ENCODE peak calls at places on chromosomes 16 and 17, in six cellular contexts. One of them, this sample, is unnamed.

GRCh38 chr17:50661795-50662391 is 27.2 kb downstream of the ABCC3 start:
- DNase-seq in stomach: peak
- DNase-seq in right atrium auricular region: peak
- DNase-seq in progenitor cell of endocrine pancreas: no peak
- DNase-seq in transverse colon: peak
- DNase-seq in vagina: no peak
- DNase-seq in this sample: no peak

GRCh38 chr17:83178533-83179201 is 99.3 kb downstream of the METRNL start:
- DNase-seq in stomach: no peak
- DNase-seq in progenitor cell of endocrine pancreas: no peak
- DNase-seq in transverse colon: no peak
- DNase-seq in right atrium auricular region: peak
- DNase-seq in vagina: peak
- DNase-seq in this sample: peak

GRCh38 chr17:81429813-81430510 is 34.7 kb downstream of the BAHCC1 start:
- DNase-seq in transverse colon: no peak
- DNase-seq in stomach: no peak
- DNase-seq in right atrium auricular region: no peak
- DNase-seq in progenitor cell of endocrine pancreas: no peak
- DNase-seq in vagina: no peak
- DNase-seq in this sample: no peak

GRCh38 chr17:31570231-31570630 is 178.8 kb downstream of the RAB11FIP4 start:
- DNase-seq in right atrium auricular region: no peak
- DNase-seq in progenitor cell of endocrine pancreas: no peak
- DNase-seq in vagina: no peak
- DNase-seq in transverse colon: no peak
- DNase-seq in stomach: no peak
- DNase-seq in this sample: no peak

GRCh38 chr17:51119415-51120356 is 982 bp downstream of the SPAG9 start:
- DNase-seq in right atrium auricular region: peak
- DNase-seq in stomach: peak
- DNase-seq in vagina: no peak
- DNase-seq in progenitor cell of endocrine pancreas: no peak
- DNase-seq in transverse colon: peak
- DNase-seq in this sample: peak

GRCh38 chr17:47802341-47803022 is 19.1 kb downstream of the OSBPL7 start:
- DNase-seq in vagina: peak
- DNase-seq in progenitor cell of endocrine pancreas: no peak
- DNase-seq in stomach: peak
- DNase-seq in transverse colon: peak
- DNase-seq in right atrium auricular region: no peak
- DNase-seq in this sample: peak

GRCh38 chr16:58499615-58500328 is at the start of gene NDRG4:
- DNase-seq in right atrium auricular region: no peak
- DNase-seq in vagina: no peak
- DNase-seq in transverse colon: peak
- DNase-seq in progenitor cell of endocrine pancreas: no peak
- DNase-seq in stomach: peak
- DNase-seq in this sample: peak

GRCh38 chr16:85173077-85173980 is 61.1 kb upstream of the CIBAR2 start:
- DNase-seq in stomach: no peak
- DNase-seq in vagina: no peak
- DNase-seq in transverse colon: no peak
- DNase-seq in right atrium auricular region: no peak
- DNase-seq in progenitor cell of endocrine pancreas: no peak
- DNase-seq in this sample: no peak

GRCh38 chr17:75486951-75487350 is 28.4 kb downstream of the CASKIN2 start:
- DNase-seq in progenitor cell of endocrine pancreas: no peak
- DNase-seq in vagina: no peak
- DNase-seq in transverse colon: no peak
- DNase-seq in stomach: no peak
- DNase-seq in right atrium auricular region: no peak
- DNase-seq in this sample: no peak

GRCh38 chr16:23254338-23254737 is 47.8 kb upstream of the SCNN1B start:
- DNase-seq in right atrium auricular region: no peak
- DNase-seq in vagina: no peak
- DNase-seq in transverse colon: no peak
- DNase-seq in progenitor cell of endocrine pancreas: no peak
- DNase-seq in stomach: no peak
- DNase-seq in this sample: no peak

GRCh38 chr17:77728022-77728671 is 230.4 kb upstream of the TNRC6C start:
- DNase-seq in stomach: no peak
- DNase-seq in transverse colon: no peak
- DNase-seq in right atrium auricular region: no peak
- DNase-seq in progenitor cell of endocrine pancreas: no peak
- DNase-seq in vagina: peak
- DNase-seq in this sample: no peak

GRCh38 chr16:6331770-6332169 is 1000.9 kb upstream of the RBFOX1 start:
- DNase-seq in transverse colon: no peak
- DNase-seq in stomach: no peak
- DNase-seq in vagina: no peak
- DNase-seq in right atrium auricular region: no peak
- DNase-seq in progenitor cell of endocrine pancreas: no peak
- DNase-seq in this sample: no peak

GRCh38 chr17:50129303-50129945 is 536 bp downstream of the SAMD14 start:
- DNase-seq in transverse colon: no peak
- DNase-seq in right atrium auricular region: no peak
- DNase-seq in progenitor cell of endocrine pancreas: no peak
- DNase-seq in vagina: no peak
- DNase-seq in stomach: no peak
- DNase-seq in this sample: peak

GRCh38 chr16:87131996-87132345 is 185.2 kb downstream of the C16orf95 start:
- DNase-seq in right atrium auricular region: no peak
- DNase-seq in stomach: no peak
- DNase-seq in transverse colon: no peak
- DNase-seq in progenitor cell of endocrine pancreas: no peak
- DNase-seq in vagina: no peak
- DNase-seq in this sample: no peak

GRCh38 chr17:49687878-49688491 is 10.1 kb upstream of the SPOP start:
- DNase-seq in progenitor cell of endocrine pancreas: no peak
- DNase-seq in vagina: no peak
- DNase-seq in right atrium auricular region: no peak
- DNase-seq in stomach: no peak
- DNase-seq in transverse colon: no peak
- DNase-seq in this sample: no peak

GRCh38 chr16:4385066-4385788 is 13.6 kb downstream of the VASN start:
- DNase-seq in vagina: no peak
- DNase-seq in right atrium auricular region: no peak
- DNase-seq in transverse colon: no peak
- DNase-seq in stomach: no peak
- DNase-seq in progenitor cell of endocrine pancreas: no peak
- DNase-seq in this sample: no peak
- TF ChIP-seq CTCF in vagina: no peak
- TF ChIP-seq CTCF in right atrium auricular region: no peak
- TF ChIP-seq CTCF in transverse colon: no peak
- TF ChIP-seq CTCF in stomach: no peak
- TF ChIP-seq CTCF in progenitor cell of endocrine pancreas: no peak
- TF ChIP-seq CTCF in this sample: no peak

GRCh38 chr16:10729649-10730048 is 14.0 kb upstream of the NUBP1 start:
- DNase-seq in right atrium auricular region: no peak
- DNase-seq in stomach: no peak
- DNase-seq in vagina: no peak
- DNase-seq in progenitor cell of endocrine pancreas: no peak
- DNase-seq in transverse colon: peak
- DNase-seq in this sample: no peak
- TF ChIP-seq CTCF in right atrium auricular region: no peak
- TF ChIP-seq CTCF in stomach: no peak
- TF ChIP-seq CTCF in vagina: no peak
- TF ChIP-seq CTCF in progenitor cell of endocrine pancreas: no peak
- TF ChIP-seq CTCF in transverse colon: no peak
- TF ChIP-seq CTCF in this sample: no peak

DNA sequence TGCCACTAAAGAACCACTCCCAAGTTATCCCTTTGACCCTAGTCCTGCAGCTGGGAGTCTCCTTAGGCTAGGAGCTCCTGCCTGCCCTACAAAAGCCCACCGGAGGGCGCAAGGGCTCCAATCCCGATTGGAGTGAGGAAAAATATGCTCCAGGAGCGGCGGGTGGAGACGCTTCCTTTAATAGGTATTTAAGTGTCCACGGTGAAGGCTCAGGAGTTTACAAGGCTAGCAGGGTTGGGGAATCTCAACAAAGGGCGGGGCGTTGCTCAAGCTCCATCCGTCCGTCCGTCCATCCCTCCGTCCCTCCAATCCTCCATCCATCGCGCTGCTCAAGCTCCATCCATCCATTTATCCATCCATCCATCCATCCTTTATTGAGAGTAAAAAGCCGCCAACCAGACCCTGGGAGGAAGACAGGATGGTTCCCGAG is 556 bp upstream of the SPNS1 start:
- DNase-seq in vagina: no peak
- DNase-seq in stomach: peak
- DNase-seq in right atrium auricular region: peak
- DNase-seq in progenitor cell of endocrine pancreas: peak
- DNase-seq in transverse colon: peak
- DNase-seq in this sample: peak
- TF ChIP-seq CTCF in vagina: peak
- TF ChIP-seq CTCF in stomach: no peak
- TF ChIP-seq CTCF in right atrium auricular region: peak
- TF ChIP-seq CTCF in progenitor cell of endocrine pancreas: peak
- TF ChIP-seq CTCF in transverse colon: peak
- TF ChIP-seq CTCF in this sample: peak

DNA sequence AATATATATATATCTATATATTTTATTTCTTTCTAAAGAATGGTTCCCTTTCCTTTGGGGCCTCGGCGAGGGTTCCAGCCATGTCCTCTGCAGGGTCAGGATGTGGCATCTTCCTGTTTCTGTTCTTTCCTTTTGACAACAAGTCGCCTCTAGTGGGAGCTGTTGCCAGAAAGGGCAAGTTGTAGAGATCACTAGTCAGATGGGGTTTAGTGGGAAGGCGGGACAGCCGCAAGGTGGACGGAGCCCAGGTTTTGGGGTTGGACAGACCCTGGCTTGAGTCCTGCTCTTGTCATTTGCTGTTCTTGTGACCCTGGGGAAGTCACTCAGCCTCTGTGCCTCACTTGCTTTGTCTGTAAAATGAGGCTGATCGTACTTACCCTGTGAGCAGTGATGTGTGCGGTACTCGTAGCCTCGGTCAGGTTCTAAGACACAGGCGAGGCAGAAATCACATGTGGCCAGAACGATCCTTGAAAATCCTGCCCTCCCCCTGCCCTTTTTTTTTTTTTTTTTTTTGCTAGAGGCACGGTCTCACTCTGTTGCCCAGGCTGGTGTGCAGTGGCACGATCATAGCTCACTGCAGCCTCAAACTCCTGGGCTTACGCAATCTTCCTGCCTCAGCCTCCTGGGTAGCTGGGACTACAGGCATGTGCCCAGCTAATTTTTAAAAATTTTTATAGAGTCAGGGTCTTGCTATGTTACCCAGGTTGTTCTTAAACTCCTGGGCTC is 80.1 kb downstream of the ABCC6 start:
- DNase-seq in vagina: no peak
- DNase-seq in progenitor cell of endocrine pancreas: no peak
- DNase-seq in stomach: no peak
- DNase-seq in right atrium auricular region: no peak
- DNase-seq in transverse colon: no peak
- DNase-seq in this sample: no peak
- TF ChIP-seq CTCF in vagina: no peak
- TF ChIP-seq CTCF in progenitor cell of endocrine pancreas: peak
- TF ChIP-seq CTCF in stomach: no peak
- TF ChIP-seq CTCF in right atrium auricular region: no peak
- TF ChIP-seq CTCF in transverse colon: no peak
- TF ChIP-seq CTCF in this sample: no peak

DNA sequence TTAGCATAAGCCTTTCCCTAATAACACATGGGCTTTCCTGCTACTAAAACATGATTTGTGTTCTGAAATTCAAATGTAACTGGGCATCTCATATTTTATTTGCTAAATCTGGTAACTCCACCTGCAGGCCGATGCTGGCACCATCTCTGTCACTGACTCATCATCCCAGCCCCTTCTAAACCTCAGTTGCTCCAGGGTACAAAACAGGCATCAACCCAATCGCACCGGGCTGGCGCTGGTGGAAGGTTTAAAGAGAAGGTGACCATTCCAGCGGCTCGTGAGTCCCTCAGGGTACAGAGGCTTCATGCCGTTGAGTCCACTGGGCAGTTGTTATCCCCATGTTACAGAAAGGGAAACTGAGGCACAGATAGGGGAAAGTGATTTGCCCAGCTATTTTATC is 27.1 kb downstream of the PPL start:
- DNase-seq in transverse colon: no peak
- DNase-seq in stomach: no peak
- DNase-seq in progenitor cell of endocrine pancreas: no peak
- DNase-seq in right atrium auricular region: no peak
- DNase-seq in vagina: no peak
- DNase-seq in this sample: no peak
- TF ChIP-seq CTCF in transverse colon: no peak
- TF ChIP-seq CTCF in stomach: no peak
- TF ChIP-seq CTCF in progenitor cell of endocrine pancreas: no peak
- TF ChIP-seq CTCF in right atrium auricular region: no peak
- TF ChIP-seq CTCF in vagina: no peak
- TF ChIP-seq CTCF in this sample: no peak

GRCh38 chr16:25707982-25708583 is 16.3 kb downstream of the HS3ST4 start:
- DNase-seq in vagina: no peak
- DNase-seq in right atrium auricular region: no peak
- DNase-seq in progenitor cell of endocrine pancreas: no peak
- DNase-seq in stomach: peak
- DNase-seq in transverse colon: peak
- DNase-seq in this sample: peak
- TF ChIP-seq CTCF in vagina: no peak
- TF ChIP-seq CTCF in right atrium auricular region: no peak
- TF ChIP-seq CTCF in progenitor cell of endocrine pancreas: peak
- TF ChIP-seq CTCF in stomach: peak
- TF ChIP-seq CTCF in transverse colon: no peak
- TF ChIP-seq CTCF in this sample: peak

GRCh38 chr17:8628609-8629169 is 1.8 kb downstream of the MYH10 start:
- DNase-seq in right atrium auricular region: no peak
- DNase-seq in vagina: no peak
- DNase-seq in transverse colon: no peak
- DNase-seq in progenitor cell of endocrine pancreas: no peak
- DNase-seq in stomach: no peak
- DNase-seq in this sample: peak

GRCh38 chr17:8630802-8631553 is 453 bp upstream of the MYH10 start:
- DNase-seq in stomach: peak
- DNase-seq in transverse colon: peak
- DNase-seq in right atrium auricular region: peak
- DNase-seq in vagina: no peak
- DNase-seq in progenitor cell of endocrine pancreas: peak
- DNase-seq in this sample: peak

GRCh38 chr17:8631554-8631877 is 991 bp upstream of the MYH10 start:
- DNase-seq in right atrium auricular region: no peak
- DNase-seq in stomach: no peak
- DNase-seq in progenitor cell of endocrine pancreas: no peak
- DNase-seq in vagina: no peak
- DNase-seq in transverse colon: no peak
- DNase-seq in this sample: no peak

GRCh38 chr17:8629371-8630226 is 926 bp downstream of the MYH10 start:
- DNase-seq in transverse colon: peak
- DNase-seq in stomach: no peak
- DNase-seq in progenitor cell of endocrine pancreas: peak
- DNase-seq in right atrium auricular region: no peak
- DNase-seq in vagina: no peak
- DNase-seq in this sample: peak

GRCh38 chr17:8630227-8630801 is at the start of gene MYH10:
- DNase-seq in stomach: no peak
- DNase-seq in transverse colon: peak
- DNase-seq in vagina: no peak
- DNase-seq in progenitor cell of endocrine pancreas: no peak
- DNase-seq in right atrium auricular region: no peak
- DNase-seq in this sample: no peak
- TF ChIP-seq CTCF in stomach: no peak
- TF ChIP-seq CTCF in transverse colon: no peak
- TF ChIP-seq CTCF in vagina: peak
- TF ChIP-seq CTCF in progenitor cell of endocrine pancreas: no peak
- TF ChIP-seq CTCF in right atrium auricular region: no peak
- TF ChIP-seq CTCF in this sample: no peak